ENCODE peak calls at places on chromosomes 16 and 17, in four cellular contexts. D is PC-3, U is ovary, L is DND-41. Z is an unnamed sample. For H3K4me1, the result is how much of the 10 kb centered on the place peaks cover.

GRCh38 chr16:55713103-55713502 is 57.3 kb downstream of the SLC6A2 start:
- DNase-seq in D (no peak), U (no peak), L (no peak), Z (no peak)

GRCh38 chr16:25449802-25450201 is 192.2 kb upstream of the ZKSCAN2 start:
- DNase-seq in D (no peak), U (no peak), L (no peak), Z (no peak)

GRCh38 chr16:80739523-80739922 is 64.9 kb downstream of the CDYL2 start:
- DNase-seq in D (peak), U (no peak), L (no peak), Z (no peak)

GRCh38 chr17:82798752-82799151 is 41.1 kb downstream of the ZNF750 start:
- DNase-seq in D (no peak), U (no peak), L (no peak), Z (no peak)

GRCh38 chr16:72072514-72073342 is 9.7 kb downstream of the HPR start:
- DNase-seq in D (no peak), U (peak), L (no peak), Z (no peak)

GRCh38 chr17:35726609-35727460 is 4.6 kb upstream of the RASL10B start:
- DNase-seq in D (peak), U (peak), L (no peak), Z (no peak)

GRCh38 chr17:63420868-63421680 is 25.0 kb downstream of the CYB561 start:
- DNase-seq in D (no peak), U (no peak), L (no peak), Z (no peak)

GRCh38 chr17:9432867-9433495 is 142.6 kb downstream of the STX8 start:
- DNase-seq in D (no peak), U (no peak), L (no peak), Z (no peak)

GRCh38 chr16:86427327-86427935 is 82.9 kb upstream of the FOXF1 start:
- DNase-seq in D (no peak), U (no peak), L (no peak), Z (no peak)

GRCh38 chr16:72457243-72457925 is 285.4 kb upstream of the PMFBP1 start:
- DNase-seq in D (no peak), U (no peak), L (no peak), Z (no peak)

GRCh38 chr16:9047689-9048301 is 43.6 kb upstream of the HAPSTR1 start:
- DNase-seq in D (peak), U (peak), L (peak), Z (peak)

GRCh38 chr16:346587-346986 is 5.9 kb downstream of the AXIN1 start:
- DNase-seq in D (no peak), U (no peak), L (no peak), Z (no peak)

GRCh38 chr17:28957277-28957991 is 6.1 kb upstream of the PHF12 start:
- DNase-seq in D (no peak), U (no peak), L (no peak), Z (no peak)

GRCh38 chr17:73412914-73413313 is 101.1 kb upstream of the CDC42EP4 start:
- DNase-seq in D (no peak), U (no peak), L (no peak), Z (no peak)

GRCh38 chr16:82509636-82510035 is 117.1 kb upstream of the CDH13 start:
- DNase-seq in D (no peak), U (no peak), L (no peak), Z (no peak)

GRCh38 chr17:2212328-2212981 is 91.1 kb downstream of the SMG6 start:
- DNase-seq in D (peak), U (peak), L (no peak), Z (no peak)

GRCh38 chr17:3485481-3486068 is 9.8 kb downstream of the ASPA start:
- DNase-seq in D (no peak), U (no peak), L (no peak), Z (no peak)

GRCh38 chr17:49588726-49589555 is 13.3 kb downstream of the NXPH3 start:
- DNase-seq in D (peak), U (no peak), L (no peak), Z (no peak)

GRCh38 chr17:79557276-79557675 is 53.6 kb downstream of the RBFOX3 start:
- DNase-seq in D (no peak), U (no peak), L (no peak), Z (no peak)

GRCh38 chr17:50183439-50184001 is 17.7 kb downstream of the SGCA start:
- DNase-seq in D (no peak), U (no peak), L (no peak), Z (no peak)

GRCh38 chr17:80738987-80739730 is 194.5 kb downstream of the RPTOR start:
- DNase-seq in D (no peak), U (no peak), L (no peak), Z (no peak)

GRCh38 chr16:86450691-86451090 is 59.6 kb upstream of the FOXF1 start:
- DNase-seq in D (no peak), U (no peak), L (no peak), Z (no peak)

GRCh38 chr16:55207679-55208294 is 116.2 kb upstream of the IRX6 start:
- DNase-seq in D (no peak), U (no peak), L (no peak), Z (no peak)

GRCh38 chr16:2194852-2195315 is 1.5 kb downstream of the CASKIN1 start:
- DNase-seq in D (peak), U (no peak), L (peak), Z (peak)

GRCh38 chr17:49647256-49647585 is 30.7 kb downstream of the SPOP start:
- DNase-seq in D (no peak), U (no peak), L (no peak), Z (no peak)

GRCh38 chr17:31158741-31159377 is 64.1 kb downstream of the NF1 start:
- DNase-seq in D (no peak), U (no peak), L (no peak), Z (no peak)

GRCh38 chr17:31167111-31167510 is 72.3 kb downstream of the NF1 start:
- DNase-seq in D (no peak), U (no peak), L (no peak), Z (no peak)

DNA sequence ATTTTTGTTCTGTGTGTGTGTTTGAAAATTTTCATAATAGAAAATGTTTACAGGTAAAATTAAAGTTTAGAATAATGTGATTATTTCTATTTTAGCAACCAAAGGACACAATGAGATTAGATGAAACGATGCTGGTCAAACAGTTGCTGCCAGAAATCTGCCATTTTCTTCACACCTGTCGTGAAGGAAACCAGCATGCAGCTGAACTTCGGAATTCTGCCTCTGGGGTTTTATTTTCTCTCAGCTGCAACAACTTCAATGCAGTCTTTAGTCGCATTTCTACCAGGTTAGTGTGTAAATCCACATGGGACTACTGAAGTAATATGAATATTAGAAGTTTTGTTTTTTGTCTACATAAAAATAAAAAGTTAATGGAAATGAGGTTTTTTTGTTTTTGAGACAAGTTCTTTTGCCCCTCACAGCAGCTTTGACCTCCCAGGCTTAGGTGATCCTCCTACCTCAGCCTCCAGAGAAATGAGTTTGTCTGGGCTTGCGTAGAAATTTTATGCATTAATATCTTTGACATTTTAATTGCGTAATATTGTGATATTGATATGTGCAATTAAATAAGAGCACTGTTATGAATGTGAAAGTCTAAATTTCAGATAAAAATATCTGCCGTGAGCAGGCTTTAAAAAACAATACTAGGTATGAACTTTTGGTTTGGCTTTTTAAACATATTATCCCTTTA is 68.5 kb downstream of the NF1 start:
- DNase-seq in D (no peak), U (no peak), L (no peak), Z (no peak)
- H3K4me1 ChIP-seq in D (under half), U (under half), L (under half), Z (under half)

GRCh38 chr17:7668482-7668881 is 17.8 kb downstream of the ATP1B2 start:
- DNase-seq in D (no peak), U (no peak), L (no peak), Z (no peak)
- H3K4me1 ChIP-seq in D (under half), U (under half), L (under half), Z (under half)

DNA sequence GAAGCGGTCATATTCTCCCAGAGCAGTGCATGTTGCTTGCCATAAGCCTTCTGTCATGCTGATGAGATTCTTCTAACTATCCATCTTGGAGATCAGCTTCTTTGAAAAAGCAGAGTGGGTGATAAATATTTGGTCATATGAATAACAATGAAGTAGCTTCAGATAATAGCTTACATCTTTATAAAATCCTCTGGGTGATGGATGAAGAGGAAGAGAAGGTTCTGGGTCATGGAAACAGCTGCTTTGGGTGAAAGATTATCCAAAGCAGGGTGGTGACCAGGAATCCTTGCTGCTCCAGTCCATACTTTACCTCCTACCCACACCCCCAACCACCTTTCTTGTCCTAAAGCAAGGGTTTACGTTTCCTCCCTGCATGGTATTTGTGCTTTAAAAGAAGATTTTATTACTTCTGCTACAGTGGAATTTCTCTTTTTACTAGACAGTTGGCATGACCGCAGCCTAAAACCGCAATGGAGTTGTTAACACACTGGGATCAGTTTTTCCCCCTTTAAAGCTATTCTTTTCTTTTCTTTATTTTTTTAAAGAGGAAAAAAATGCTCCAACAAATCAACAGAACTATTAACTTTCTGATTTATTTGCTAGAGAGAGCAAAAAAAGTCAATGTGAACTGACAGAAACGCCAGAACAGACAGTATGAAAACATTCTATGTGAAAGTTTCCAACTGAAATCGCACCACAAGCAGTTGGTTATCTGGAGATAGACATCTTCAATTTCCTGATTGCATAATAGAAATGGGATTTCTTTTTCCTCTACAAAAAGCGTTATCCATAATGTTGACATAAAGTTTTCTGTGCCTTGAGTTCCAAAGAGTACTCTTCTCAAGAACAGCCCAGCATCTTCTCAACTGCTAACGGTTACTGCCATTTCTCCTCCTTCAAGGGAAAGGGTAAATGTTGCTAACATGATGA is 236.0 kb downstream of the IRX3 start:
- DNase-seq in D (no peak), U (no peak), L (peak), Z (no peak)
- H3K4me1 ChIP-seq in D (under half), U (under half), L (half or more), Z (under half)

DNA sequence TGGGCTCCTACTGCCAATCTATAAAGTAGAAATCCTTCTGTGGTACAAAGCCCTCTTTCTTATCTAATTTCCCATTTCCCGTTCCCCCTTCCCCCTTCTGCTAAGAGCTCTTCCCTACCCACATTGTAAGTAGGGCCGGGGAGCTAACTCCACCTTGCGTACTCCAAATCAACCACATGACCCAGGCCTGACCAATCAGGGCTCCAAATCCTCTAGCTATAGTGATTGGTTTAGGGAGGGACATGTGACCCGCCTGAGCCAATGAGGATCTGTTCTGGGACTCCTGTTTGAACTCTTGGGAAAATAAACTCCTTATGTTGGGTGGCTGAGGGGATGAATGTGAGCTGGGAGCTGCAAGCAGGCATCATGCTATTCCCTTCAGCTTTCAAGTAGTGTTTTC is 40.9 kb upstream of the MEOX1 start:
- DNase-seq in D (no peak), U (no peak), L (peak), Z (no peak)
- H3K4me1 ChIP-seq in D (under half), U (under half), L (under half), Z (under half)